ENCODE peak calls at places on chromosomes 6 and 20, in ten cellular contexts. One of them, this sample, is unnamed.

GRCh38 chr6:487956-488355 is 96.4 kb downstream of the IRF4 start:
- DNase-seq in mesothelial cell of epicardium: no peak
- DNase-seq in IMR-90: no peak
- DNase-seq in hippocampal formation: peak; percentile 86
- DNase-seq in lung microvascular endothelial cell: no peak
- DNase-seq in right cardiac atrium: no peak
- DNase-seq in aorta: no peak
- DNase-seq in caudate nucleus: peak; percentile 80
- DNase-seq in left ventricle myocardium superior: no peak
- DNase-seq in activated naive CD8-positive, alpha-beta T cell treated with anti-CD3 and anti-CD28 coated beads, Interleukin-2, amount 50 U/mL, for 24 hours: no peak
- DNase-seq in this sample: no peak

GRCh38 chr6:41122373-41122772 is 31.8 kb downstream of the TREML1 start:
- DNase-seq in right cardiac atrium: no peak
- DNase-seq in lung microvascular endothelial cell: no peak
- DNase-seq in hippocampal formation: no peak
- DNase-seq in IMR-90: peak; percentile 57
- DNase-seq in activated naive CD8-positive, alpha-beta T cell treated with anti-CD3 and anti-CD28 coated beads, Interleukin-2, amount 50 U/mL, for 24 hours: no peak
- DNase-seq in left ventricle myocardium superior: no peak
- DNase-seq in caudate nucleus: no peak
- DNase-seq in aorta: no peak
- DNase-seq in mesothelial cell of epicardium: no peak
- DNase-seq in this sample: peak; percentile 23

GRCh38 chr6:24865161-24865560 is 66.4 kb upstream of the ARMH2 start:
- DNase-seq in hippocampal formation: no peak
- DNase-seq in activated naive CD8-positive, alpha-beta T cell treated with anti-CD3 and anti-CD28 coated beads, Interleukin-2, amount 50 U/mL, for 24 hours: no peak
- DNase-seq in caudate nucleus: no peak
- DNase-seq in aorta: no peak
- DNase-seq in right cardiac atrium: no peak
- DNase-seq in left ventricle myocardium superior: no peak
- DNase-seq in mesothelial cell of epicardium: no peak
- DNase-seq in IMR-90: no peak
- DNase-seq in lung microvascular endothelial cell: no peak
- DNase-seq in this sample: no peak

GRCh38 chr6:139784222-139784769 is 409.8 kb upstream of the CITED2 start:
- DNase-seq in IMR-90: peak; percentile 6
- DNase-seq in lung microvascular endothelial cell: no peak
- DNase-seq in aorta: no peak
- DNase-seq in activated naive CD8-positive, alpha-beta T cell treated with anti-CD3 and anti-CD28 coated beads, Interleukin-2, amount 50 U/mL, for 24 hours: no peak
- DNase-seq in mesothelial cell of epicardium: no peak
- DNase-seq in hippocampal formation: no peak
- DNase-seq in right cardiac atrium: no peak
- DNase-seq in caudate nucleus: no peak
- DNase-seq in left ventricle myocardium superior: no peak
- DNase-seq in this sample: no peak

GRCh38 chr6:109793793-109794192 is 102.7 kb downstream of the FIG4 start:
- DNase-seq in left ventricle myocardium superior: no peak
- DNase-seq in right cardiac atrium: no peak
- DNase-seq in hippocampal formation: no peak
- DNase-seq in mesothelial cell of epicardium: no peak
- DNase-seq in IMR-90: peak; percentile 98
- DNase-seq in aorta: no peak
- DNase-seq in caudate nucleus: no peak
- DNase-seq in lung microvascular endothelial cell: peak; percentile 96
- DNase-seq in activated naive CD8-positive, alpha-beta T cell treated with anti-CD3 and anti-CD28 coated beads, Interleukin-2, amount 50 U/mL, for 24 hours: no peak
- DNase-seq in this sample: peak; percentile 97

GRCh38 chr20:58179432-58180099 is 48.9 kb downstream of the ANKRD60 start:
- DNase-seq in aorta: peak; percentile 69
- DNase-seq in lung microvascular endothelial cell: peak; percentile 19
- DNase-seq in activated naive CD8-positive, alpha-beta T cell treated with anti-CD3 and anti-CD28 coated beads, Interleukin-2, amount 50 U/mL, for 24 hours: peak; percentile 76
- DNase-seq in right cardiac atrium: peak; percentile 51
- DNase-seq in IMR-90: no peak
- DNase-seq in caudate nucleus: no peak
- DNase-seq in left ventricle myocardium superior: peak; percentile 83
- DNase-seq in mesothelial cell of epicardium: peak; percentile 87
- DNase-seq in hippocampal formation: no peak
- DNase-seq in this sample: peak; percentile 11

GRCh38 chr20:49413677-49414076 is 68.8 kb downstream of the KCNB1 start:
- DNase-seq in mesothelial cell of epicardium: no peak
- DNase-seq in activated naive CD8-positive, alpha-beta T cell treated with anti-CD3 and anti-CD28 coated beads, Interleukin-2, amount 50 U/mL, for 24 hours: no peak
- DNase-seq in left ventricle myocardium superior: no peak
- DNase-seq in lung microvascular endothelial cell: no peak
- DNase-seq in hippocampal formation: no peak
- DNase-seq in right cardiac atrium: no peak
- DNase-seq in aorta: no peak
- DNase-seq in caudate nucleus: no peak
- DNase-seq in IMR-90: no peak
- DNase-seq in this sample: no peak

GRCh38 chr6:97138581-97138980 is 144.4 kb downstream of the MMS22L start:
- DNase-seq in caudate nucleus: no peak
- DNase-seq in right cardiac atrium: no peak
- DNase-seq in aorta: no peak
- DNase-seq in left ventricle myocardium superior: no peak
- DNase-seq in IMR-90: no peak
- DNase-seq in hippocampal formation: no peak
- DNase-seq in mesothelial cell of epicardium: no peak
- DNase-seq in lung microvascular endothelial cell: no peak
- DNase-seq in activated naive CD8-positive, alpha-beta T cell treated with anti-CD3 and anti-CD28 coated beads, Interleukin-2, amount 50 U/mL, for 24 hours: no peak
- DNase-seq in this sample: no peak

GRCh38 chr20:20363449-20364015 is 4.4 kb upstream of the INSM1 start:
- DNase-seq in aorta: no peak
- DNase-seq in left ventricle myocardium superior: no peak
- DNase-seq in right cardiac atrium: no peak
- DNase-seq in hippocampal formation: no peak
- DNase-seq in mesothelial cell of epicardium: no peak
- DNase-seq in activated naive CD8-positive, alpha-beta T cell treated with anti-CD3 and anti-CD28 coated beads, Interleukin-2, amount 50 U/mL, for 24 hours: peak; percentile 7
- DNase-seq in lung microvascular endothelial cell: no peak
- DNase-seq in caudate nucleus: no peak
- DNase-seq in IMR-90: no peak
- DNase-seq in this sample: no peak